ENCODE peak calls at places on chromosome 16, in five cellular contexts. K is WERI-Rb-1; S is naive thymus-derived CD4-positive, alpha-beta T cell; J is adrenal gland; N is dorsolateral prefrontal cortex. I is an unnamed sample. For H3K27me3, the result is how much of the 10 kb centered on the place peaks cover.

GRCh38 chr16:50368410-50369132 is at the start of gene BRD7:
- DNase-seq in K (peak), S (peak), J (peak), N (peak), I (no peak)

GRCh38 chr16:71230122-71230845 is at the start of gene HYDIN:
- DNase-seq in K (no peak), S (no peak), J (peak), N (peak), I (peak)

GRCh38 chr16:85091522-85091910 is 20.8 kb downstream of the CIBAR2 start:
- DNase-seq in K (no peak), S (no peak), J (no peak), N (no peak), I (no peak)

GRCh38 chr16:31538199-31538598 is 10.5 kb downstream of the AHSP start:
- DNase-seq in K (no peak), S (no peak), J (no peak), N (no peak), I (no peak)

GRCh38 chr16:76201385-76201784 is 75.8 kb upstream of the CNTNAP4 start:
- DNase-seq in K (no peak), S (no peak), J (no peak), N (no peak), I (no peak)

GRCh38 chr16:89924298-89924924 is 1.3 kb downstream of the TUBB3 start:
- DNase-seq in K (peak), S (no peak), J (no peak), N (no peak), I (no peak)

GRCh38 chr16:58377932-58378331 is 14.3 kb upstream of the GINS3 start:
- DNase-seq in K (no peak), S (no peak), J (no peak), N (no peak), I (no peak)

GRCh38 chr16:71648162-71648561 is 22.2 kb downstream of the MARVELD3 start:
- DNase-seq in K (no peak), S (no peak), J (no peak), N (no peak), I (no peak)

GRCh38 chr16:71214771-71215381 is 15.6 kb downstream of the HYDIN start:
- DNase-seq in K (no peak), S (no peak), J (no peak), N (no peak), I (peak)

GRCh38 chr16:85574672-85575475 is 38.2 kb upstream of the GSE1 start:
- DNase-seq in K (peak), S (no peak), J (no peak), N (no peak), I (no peak)

GRCh38 chr16:50301626-50302471 is 35.5 kb downstream of the ADCY7 start:
- DNase-seq in K (no peak), S (no peak), J (no peak), N (peak), I (peak)

GRCh38 chr16:17329412-17329811 is 141.3 kb downstream of the XYLT1 start:
- DNase-seq in K (no peak), S (no peak), J (no peak), N (no peak), I (no peak)

GRCh38 chr16:1787056-1787321 is 4.2 kb downstream of the NUBP2 start:
- DNase-seq in K (no peak), S (peak), J (no peak), N (no peak), I (no peak)

GRCh38 chr16:73036074-73036826 is 11.7 kb downstream of the ZFHX3 start:
- DNase-seq in K (no peak), S (no peak), J (no peak), N (no peak), I (no peak)

GRCh38 chr16:23125277-23125676 is 24.0 kb downstream of the USP31 start:
- DNase-seq in K (peak), S (no peak), J (no peak), N (no peak), I (no peak)

GRCh38 chr16:30394603-30395154 is 541 bp upstream of the ZNF48 start:
- DNase-seq in K (no peak), S (no peak), J (no peak), N (no peak), I (no peak)

GRCh38 chr16:27080870-27081269 is 14.1 kb downstream of the C16orf82 start:
- DNase-seq in K (no peak), S (no peak), J (no peak), N (no peak), I (no peak)

GRCh38 chr16:89922477-89922883 is 662 bp upstream of the TUBB3 start:
- DNase-seq in K (peak), S (no peak), J (peak), N (peak), I (peak)

GRCh38 chr16:74768239-74768638 is 6.4 kb downstream of the FA2H start:
- DNase-seq in K (no peak), S (no peak), J (no peak), N (no peak), I (no peak)

GRCh38 chr16:74771656-74772315 is 2.8 kb downstream of the FA2H start:
- DNase-seq in K (no peak), S (no peak), J (no peak), N (no peak), I (no peak)

GRCh38 chr16:74773431-74774222 is 993 bp downstream of the FA2H start:
- DNase-seq in K (no peak), S (no peak), J (no peak), N (no peak), I (no peak)

GRCh38 chr16:74769791-74770190 is 4.8 kb downstream of the FA2H start:
- DNase-seq in K (no peak), S (no peak), J (peak), N (no peak), I (no peak)

DNA sequence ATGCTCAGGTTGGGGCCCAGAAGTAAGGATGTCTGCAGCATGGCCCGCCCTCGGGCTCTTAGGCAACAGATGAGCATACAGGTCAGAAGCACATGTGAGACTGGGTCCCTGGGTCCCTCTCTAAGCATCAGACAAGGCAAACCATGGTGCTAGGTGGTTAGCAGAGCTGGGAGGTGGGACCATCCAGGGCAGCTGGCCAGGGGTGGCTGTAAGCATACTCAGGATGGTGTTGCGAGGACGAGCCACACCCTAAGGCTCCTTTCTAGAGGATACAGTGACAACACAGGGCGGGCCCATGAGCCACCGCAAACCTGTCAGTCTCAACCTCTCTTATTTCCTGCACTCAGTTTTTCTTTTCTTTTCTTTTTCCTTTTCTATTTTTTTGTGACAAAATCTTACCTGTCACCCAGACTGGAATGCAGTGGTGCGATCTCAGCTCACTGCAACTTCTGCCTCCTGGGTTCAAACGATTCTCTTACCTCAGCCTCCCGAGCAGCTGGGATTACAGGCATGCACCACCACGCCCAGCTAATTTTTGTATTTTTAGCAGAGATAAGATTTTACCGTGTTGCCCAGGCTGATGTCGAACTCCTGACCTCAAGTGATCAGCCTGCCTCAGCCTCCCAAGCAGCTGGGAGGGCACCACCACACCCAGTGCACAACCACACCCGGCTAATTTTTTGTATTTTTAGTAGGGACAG is 3.6 kb downstream of the FA2H start:
- DNase-seq in K (no peak), S (no peak), J (peak), N (no peak), I (no peak)
- H3K27me3 ChIP-seq in K (under half), S (under half), J (under half), N (under half), I (under half)

GRCh38 chr16:28554634-28555423 is 1.1 kb downstream of the SGF29 start:
- DNase-seq in K (no peak), S (no peak), J (no peak), N (no peak), I (no peak)
- H3K4me3 ChIP-seq in K (peak), S (peak), J (no peak), N (peak), I (peak)

DNA sequence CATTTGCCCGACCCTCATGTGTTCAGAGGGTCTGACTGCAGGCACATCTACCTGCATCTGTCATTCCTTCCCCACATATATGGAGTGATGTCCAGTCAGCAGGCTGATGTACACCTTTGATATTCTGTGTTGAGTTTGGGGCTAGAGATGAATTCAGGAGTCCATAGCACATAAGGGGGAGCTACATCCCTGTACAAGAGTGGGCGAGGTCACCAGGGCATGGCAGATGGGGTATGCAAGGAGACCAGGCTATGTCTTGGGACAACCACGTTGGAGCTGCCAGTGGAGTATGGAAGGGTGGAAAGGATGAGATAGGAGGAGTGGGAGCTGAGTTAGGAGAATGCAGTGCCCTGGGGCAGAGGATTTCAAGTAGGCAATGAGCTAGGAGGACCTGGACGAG is 15.0 kb downstream of the SMPD3 start:
- DNase-seq in K (no peak), S (no peak), J (no peak), N (no peak), I (no peak)
- H3K27me3 ChIP-seq in K (under half), S (under half), J (under half), N (under half), I (under half)

DNA sequence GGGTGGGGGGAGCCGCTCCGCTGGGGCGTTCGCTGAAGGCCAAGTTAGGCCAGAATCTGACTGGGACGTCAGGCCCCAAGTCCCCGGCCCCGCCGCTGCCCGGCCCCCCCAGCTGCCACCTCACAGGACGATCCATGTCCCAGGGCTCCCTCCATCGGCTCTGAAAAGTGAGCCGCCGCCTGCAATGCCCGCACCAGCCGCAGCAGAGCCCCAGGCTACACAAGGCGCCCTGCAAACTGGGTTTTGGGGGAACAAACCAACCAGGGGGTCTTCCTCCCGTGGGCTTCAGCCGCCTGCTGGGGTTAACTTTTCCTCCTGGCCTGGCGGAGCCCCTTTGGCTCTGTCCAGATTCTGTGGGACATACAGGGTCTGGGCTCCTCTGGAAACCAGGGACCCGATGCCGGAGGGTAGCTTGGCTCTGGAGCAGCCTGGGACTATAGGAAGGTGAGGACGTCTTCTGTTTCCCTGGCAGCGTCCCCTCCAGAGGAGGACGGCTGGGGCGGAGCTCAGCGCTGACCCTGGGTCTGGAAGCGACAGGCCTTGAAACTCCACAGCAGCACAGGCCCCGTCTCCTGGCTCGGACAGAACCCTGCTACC is 835 bp downstream of the NME4 start:
- DNase-seq in K (peak), S (no peak), J (peak), N (peak), I (peak)
- H3K4me3 ChIP-seq in K (peak), S (no peak), J (no peak), N (peak), I (no peak)

GRCh38 chr16:77231047-77231446 is 31.8 kb downstream of the SYCE1L start:
- DNase-seq in K (no peak), S (no peak), J (no peak), N (no peak), I (no peak)
- H3K27me3 ChIP-seq in K (under half), S (under half), J (under half), N (under half), I (under half)

GRCh38 chr16:88800277-88800592 is 3.4 kb upstream of the CDT1 start:
- DNase-seq in K (no peak), S (no peak), J (no peak), N (no peak), I (no peak)
- H3K4me3 ChIP-seq in K (no peak), S (no peak), J (no peak), N (no peak), I (no peak)

GRCh38 chr16:57082664-57083063 is 9.7 kb upstream of the CPNE2 start:
- DNase-seq in K (no peak), S (no peak), J (no peak), N (no peak), I (no peak)

GRCh38 chr16:57084996-57085395 is 7.4 kb upstream of the CPNE2 start:
- DNase-seq in K (no peak), S (no peak), J (no peak), N (no peak), I (no peak)

GRCh38 chr16:57083469-57083868 is 8.9 kb upstream of the CPNE2 start:
- DNase-seq in K (no peak), S (no peak), J (no peak), N (no peak), I (no peak)

GRCh38 chr16:57081744-57082143 is 10.6 kb upstream of the CPNE2 start:
- DNase-seq in K (no peak), S (no peak), J (no peak), N (no peak), I (no peak)

DNA sequence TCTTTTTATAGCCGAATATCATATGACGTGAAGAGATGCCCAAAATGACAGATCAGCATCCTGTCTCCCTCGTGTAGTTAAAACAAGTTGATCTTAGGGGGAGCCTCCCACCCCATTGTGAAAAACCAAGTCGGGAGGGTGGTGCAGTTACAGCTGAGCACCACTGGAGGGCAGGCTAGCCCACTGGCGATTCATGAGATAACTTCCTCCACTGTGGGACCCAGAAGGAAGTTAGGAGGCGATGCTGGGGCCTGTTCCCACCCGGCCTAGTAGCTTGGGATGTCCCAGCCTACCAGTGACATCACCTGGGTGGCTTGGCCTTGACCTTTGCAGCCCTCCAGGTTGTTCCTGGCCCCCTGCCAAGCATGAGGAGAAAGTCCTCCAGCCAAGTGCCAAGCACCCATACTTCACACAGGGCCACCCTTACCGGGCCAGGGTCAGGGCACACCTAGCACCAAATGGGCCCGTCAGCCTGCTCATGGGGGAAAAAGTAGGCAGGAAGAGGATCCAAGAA is 8.1 kb upstream of the CPNE2 start:
- DNase-seq in K (peak), S (peak), J (peak), N (peak), I (peak)
- H3K27me3 ChIP-seq in K (under half), S (under half), J (under half), N (under half), I (under half)

GRCh38 chr16:66359012-66359411 is 7.5 kb upstream of the CDH5 start:
- DNase-seq in K (no peak), S (no peak), J (no peak), N (no peak), I (peak)

GRCh38 chr16:66358231-66358630 is 8.3 kb upstream of the CDH5 start:
- DNase-seq in K (no peak), S (no peak), J (no peak), N (no peak), I (peak)

GRCh38 chr16:66361604-66362135 is 4.8 kb upstream of the CDH5 start:
- DNase-seq in K (no peak), S (no peak), J (no peak), N (no peak), I (no peak)

GRCh38 chr16:66360624-66361324 is 5.7 kb upstream of the CDH5 start:
- DNase-seq in K (no peak), S (no peak), J (no peak), N (no peak), I (no peak)

DNA sequence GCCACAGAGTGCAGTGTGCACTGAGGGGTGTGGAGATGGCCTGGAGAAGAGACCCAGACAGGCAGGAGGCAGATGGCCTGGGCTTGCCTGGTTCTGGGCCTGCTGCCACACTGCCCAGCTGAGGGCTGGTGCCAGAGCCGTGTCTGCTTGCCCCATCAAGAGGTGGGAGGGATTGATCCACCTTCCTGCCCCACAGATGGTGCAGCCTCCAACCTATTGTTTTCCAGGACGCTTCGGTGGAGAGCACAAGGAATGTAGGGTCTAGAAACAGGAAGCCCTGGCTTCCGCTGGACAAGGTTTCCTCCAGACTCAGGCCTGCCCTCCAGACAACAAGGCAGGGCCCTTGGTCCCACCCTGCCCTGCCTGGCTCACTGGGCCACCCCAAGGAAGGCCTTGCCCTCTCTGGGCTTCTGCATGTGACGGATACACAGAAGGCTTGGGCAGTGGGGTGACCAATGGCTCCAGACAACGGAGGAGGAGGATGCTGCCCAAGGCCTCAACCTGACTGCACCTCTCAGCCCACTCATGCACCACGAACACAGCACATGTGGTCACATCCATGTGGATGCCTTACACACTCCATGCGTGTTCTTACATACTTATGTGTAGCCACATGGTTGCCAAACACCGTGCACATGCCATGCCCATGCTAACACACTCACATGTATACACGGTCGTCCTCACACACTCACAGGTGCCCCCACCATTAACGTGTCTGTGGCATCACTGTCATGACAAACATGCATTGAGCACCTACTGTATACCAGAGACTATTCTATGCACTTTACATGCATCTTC is 6.5 kb upstream of the CDH5 start:
- DNase-seq in K (no peak), S (no peak), J (peak), N (no peak), I (peak)
- H3K4me3 ChIP-seq in K (no peak), S (no peak), J (no peak), N (no peak), I (no peak)

DNA sequence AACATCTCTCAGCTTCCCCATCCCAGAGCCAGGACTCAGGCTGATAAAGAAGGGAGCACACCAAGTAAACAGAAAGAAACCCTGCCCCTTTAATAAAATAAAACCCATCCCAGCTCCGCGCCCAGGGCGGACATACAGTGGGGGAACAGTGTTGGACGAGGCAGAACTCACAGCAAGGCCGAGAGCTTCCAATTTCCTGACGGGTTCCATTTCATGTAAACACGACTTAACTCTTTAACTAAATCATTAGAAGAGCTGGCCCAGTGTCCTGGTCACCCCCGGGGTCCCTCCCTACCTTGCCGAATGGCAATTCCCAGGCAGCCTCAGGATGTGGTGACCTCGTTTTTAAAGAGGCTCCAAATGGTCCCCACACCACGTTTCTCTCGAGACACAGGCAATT is 340.7 kb downstream of the FOXL1 start:
- DNase-seq in K (no peak), S (no peak), J (no peak), N (no peak), I (no peak)
- H3K27me3 ChIP-seq in K (under half), S (under half), J (under half), N (under half), I (under half)

GRCh38 chr16:4957720-4958509 is at the start of gene SEC14L5:
- DNase-seq in K (peak), S (peak), J (peak), N (peak), I (peak)
- H3K4me3 ChIP-seq in K (peak), S (peak), J (no peak), N (peak), I (peak)